ENCODE peak calls at places on chromosomes 3 and 15, in six cellular contexts. One of them, this sample, is unnamed.

GRCh38 chr3:172903642-172904041 is 153.1 kb downstream of the ECT2 start:
- DNase-seq in psoas muscle: no peak
- DNase-seq in SK-N-MC: no peak
- DNase-seq in GM04503: no peak
- DNase-seq in GM04504: no peak
- DNase-seq in activated T-helper 1 cell treated with Interleukin-2 at 50 U/mL for 16 hours: no peak
- DNase-seq in this sample: no peak

GRCh38 chr15:45399381-45400212 is 21.3 kb upstream of the GATM start:
- DNase-seq in psoas muscle: no peak
- DNase-seq in SK-N-MC: peak
- DNase-seq in GM04503: no peak
- DNase-seq in GM04504: peak
- DNase-seq in activated T-helper 1 cell treated with Interleukin-2 at 50 U/mL for 16 hours: no peak
- DNase-seq in this sample: no peak

GRCh38 chr3:139974809-139975425 is 39.9 kb downstream of the CLSTN2 start:
- DNase-seq in psoas muscle: no peak
- DNase-seq in SK-N-MC: no peak
- DNase-seq in GM04503: no peak
- DNase-seq in GM04504: no peak
- DNase-seq in activated T-helper 1 cell treated with Interleukin-2 at 50 U/mL for 16 hours: no peak
- DNase-seq in this sample: no peak

GRCh38 chr15:45914425-45914824 is 279.6 kb downstream of the SQOR start:
- DNase-seq in psoas muscle: no peak
- DNase-seq in SK-N-MC: no peak
- DNase-seq in GM04503: no peak
- DNase-seq in GM04504: no peak
- DNase-seq in activated T-helper 1 cell treated with Interleukin-2 at 50 U/mL for 16 hours: no peak
- DNase-seq in this sample: no peak

GRCh38 chr3:102883515-102883914 is 448.7 kb downstream of the ZPLD1 start:
- DNase-seq in psoas muscle: no peak
- DNase-seq in SK-N-MC: no peak
- DNase-seq in GM04503: no peak
- DNase-seq in GM04504: no peak
- DNase-seq in activated T-helper 1 cell treated with Interleukin-2 at 50 U/mL for 16 hours: no peak
- DNase-seq in this sample: no peak

GRCh38 chr15:94027571-94027970 is 203.8 kb upstream of the MCTP2 start:
- DNase-seq in psoas muscle: no peak
- DNase-seq in SK-N-MC: no peak
- DNase-seq in GM04503: no peak
- DNase-seq in GM04504: no peak
- DNase-seq in activated T-helper 1 cell treated with Interleukin-2 at 50 U/mL for 16 hours: no peak
- DNase-seq in this sample: no peak

GRCh38 chr15:90191795-90192494 is 9.2 kb upstream of the SEMA4B start:
- DNase-seq in psoas muscle: peak
- DNase-seq in SK-N-MC: no peak
- DNase-seq in GM04503: no peak
- DNase-seq in GM04504: no peak
- DNase-seq in activated T-helper 1 cell treated with Interleukin-2 at 50 U/mL for 16 hours: peak
- DNase-seq in this sample: no peak

GRCh38 chr3:168094877-168095610 is 680 bp downstream of the GOLIM4 start:
- DNase-seq in psoas muscle: peak
- DNase-seq in SK-N-MC: no peak
- DNase-seq in GM04503: no peak
- DNase-seq in GM04504: peak
- DNase-seq in activated T-helper 1 cell treated with Interleukin-2 at 50 U/mL for 16 hours: no peak
- DNase-seq in this sample: peak

GRCh38 chr15:22903961-22904534 is 65.6 kb downstream of the NIPA2 start:
- DNase-seq in psoas muscle: no peak
- DNase-seq in SK-N-MC: no peak
- DNase-seq in GM04503: no peak
- DNase-seq in GM04504: no peak
- DNase-seq in activated T-helper 1 cell treated with Interleukin-2 at 50 U/mL for 16 hours: no peak
- DNase-seq in this sample: no peak

GRCh38 chr15:90463381-90463780 is 66.3 kb upstream of the CRTC3 start:
- DNase-seq in psoas muscle: no peak
- DNase-seq in SK-N-MC: no peak
- DNase-seq in GM04503: peak
- DNase-seq in GM04504: peak
- DNase-seq in activated T-helper 1 cell treated with Interleukin-2 at 50 U/mL for 16 hours: no peak
- DNase-seq in this sample: no peak

GRCh38 chr3:183911763-183912506 is 27.3 kb upstream of the PARL start:
- DNase-seq in psoas muscle: no peak
- DNase-seq in SK-N-MC: no peak
- DNase-seq in GM04503: no peak
- DNase-seq in GM04504: no peak
- DNase-seq in activated T-helper 1 cell treated with Interleukin-2 at 50 U/mL for 16 hours: no peak
- DNase-seq in this sample: no peak

GRCh38 chr15:39942101-39942752 is 8.3 kb downstream of the EIF2AK4 start:
- DNase-seq in psoas muscle: no peak
- DNase-seq in SK-N-MC: no peak
- DNase-seq in GM04503: no peak
- DNase-seq in GM04504: no peak
- DNase-seq in activated T-helper 1 cell treated with Interleukin-2 at 50 U/mL for 16 hours: no peak
- DNase-seq in this sample: no peak

GRCh38 chr15:90851945-90852344 is 16.4 kb upstream of the FURIN start:
- DNase-seq in psoas muscle: no peak
- DNase-seq in SK-N-MC: no peak
- DNase-seq in GM04503: no peak
- DNase-seq in GM04504: no peak
- DNase-seq in activated T-helper 1 cell treated with Interleukin-2 at 50 U/mL for 16 hours: no peak
- DNase-seq in this sample: no peak

GRCh38 chr3:158739078-158739477 is 6.8 kb upstream of the RARRES1 start:
- DNase-seq in psoas muscle: no peak
- DNase-seq in SK-N-MC: no peak
- DNase-seq in GM04503: no peak
- DNase-seq in GM04504: no peak
- DNase-seq in activated T-helper 1 cell treated with Interleukin-2 at 50 U/mL for 16 hours: no peak
- DNase-seq in this sample: no peak

GRCh38 chr15:52080031-52080430 is 32.5 kb downstream of the BCL2L10 start:
- DNase-seq in psoas muscle: no peak
- DNase-seq in SK-N-MC: no peak
- DNase-seq in GM04503: no peak
- DNase-seq in GM04504: no peak
- DNase-seq in activated T-helper 1 cell treated with Interleukin-2 at 50 U/mL for 16 hours: no peak
- DNase-seq in this sample: no peak

GRCh38 chr3:183664913-183665381 is 29.5 kb downstream of the KLHL24 start:
- DNase-seq in psoas muscle: no peak
- DNase-seq in SK-N-MC: no peak
- DNase-seq in GM04503: peak
- DNase-seq in GM04504: peak
- DNase-seq in activated T-helper 1 cell treated with Interleukin-2 at 50 U/mL for 16 hours: no peak
- DNase-seq in this sample: no peak

GRCh38 chr15:57640935-57641682 is 49.4 kb downstream of the MYZAP start:
- DNase-seq in psoas muscle: no peak
- DNase-seq in SK-N-MC: no peak
- DNase-seq in GM04503: no peak
- DNase-seq in GM04504: peak
- DNase-seq in activated T-helper 1 cell treated with Interleukin-2 at 50 U/mL for 16 hours: no peak
- DNase-seq in this sample: peak

GRCh38 chr3:156718622-156719300 is 44.4 kb downstream of the TIPARP start:
- DNase-seq in psoas muscle: no peak
- DNase-seq in SK-N-MC: no peak
- DNase-seq in GM04503: no peak
- DNase-seq in GM04504: no peak
- DNase-seq in activated T-helper 1 cell treated with Interleukin-2 at 50 U/mL for 16 hours: no peak
- DNase-seq in this sample: no peak

GRCh38 chr15:78024141-78024567 is 53.4 kb downstream of the TBC1D2B start:
- DNase-seq in psoas muscle: peak
- DNase-seq in SK-N-MC: no peak
- DNase-seq in GM04503: no peak
- DNase-seq in GM04504: peak
- DNase-seq in activated T-helper 1 cell treated with Interleukin-2 at 50 U/mL for 16 hours: no peak
- DNase-seq in this sample: no peak

This sample was measured in endothelial cell.